ENCODE peak calls at places on chromosomes 6 and 20, in six cellular contexts. D is right cardiac atrium, F is breast epithelium, N is heart right ventricle, E is lower lobe of right lung, O is heart left ventricle. J is an unnamed sample.

GRCh38 chr6:88380083-88380482 is 213.9 kb upstream of the CNR1 start:
- DNase-seq in F (no peak), N (peak; percentile 27), E (peak; percentile 54), D (peak; percentile 61), O (peak; percentile 33), J (peak; percentile 3)

GRCh38 chr6:136063095-136063494 is 187.0 kb downstream of the MTFR2 start:
- DNase-seq in E (no peak), N (no peak), F (no peak), D (no peak), O (no peak), J (no peak)

GRCh38 chr6:130945401-130945919 is 117.6 kb downstream of the EPB41L2 start:
- DNase-seq in N (no peak), E (no peak), F (no peak), O (no peak), D (no peak), J (no peak)

GRCh38 chr6:17473554-17473953 is 80.2 kb downstream of the CAP2 start:
- DNase-seq in E (no peak), O (peak; percentile 29), D (no peak), F (no peak), N (no peak), J (peak; percentile 56)

GRCh38 chr20:51861726-51862466 is 59.6 kb upstream of the SALL4 start:
- DNase-seq in E (no peak), D (no peak), F (no peak), O (no peak), N (no peak), J (no peak)

GRCh38 chr20:37567671-37568588 is 40.3 kb upstream of the BLCAP start:
- DNase-seq in N (no peak), E (no peak), O (no peak), D (no peak), F (no peak), J (no peak)

GRCh38 chr6:164069352-164070022 is 655.0 kb downstream of the QKI start:
- DNase-seq in D (peak; percentile 53), E (no peak), O (peak; percentile 74), N (peak; percentile 75), F (no peak), J (peak; percentile 40)

GRCh38 chr6:2949121-2949520 is 22.2 kb downstream of the SERPINB6 start:
- DNase-seq in N (no peak), D (no peak), E (no peak), O (no peak), F (no peak), J (no peak)

GRCh38 chr6:24721461-24722215 is 2.7 kb upstream of the C6orf62 start:
- DNase-seq in F (no peak), E (no peak), N (peak; percentile 84), O (peak; percentile 91), D (no peak), J (peak; percentile 82)

GRCh38 chr6:130700397-130700796 is 126.8 kb upstream of the SMLR1 start:
- DNase-seq in E (no peak), D (no peak), O (no peak), F (no peak), N (no peak), J (no peak)

GRCh38 chr6:81614292-81614691 is 138.2 kb downstream of the TENT5A start:
- DNase-seq in D (no peak), O (no peak), N (no peak), E (no peak), F (no peak), J (no peak)

GRCh38 chr20:11891081-11891826 is 26.4 kb upstream of the BTBD3 start:
- DNase-seq in D (peak; percentile 65), N (peak; percentile 70), E (peak; percentile 75), O (peak; percentile 72), F (no peak), J (peak; percentile 18)

GRCh38 chr6:107576852-107577251 is 86.9 kb downstream of the SOBP start:
- DNase-seq in E (no peak), N (no peak), D (no peak), F (no peak), O (no peak), J (no peak)

GRCh38 chr6:133623621-133624020 is 265.3 kb upstream of the TCF21 start:
- DNase-seq in E (no peak), O (no peak), N (no peak), D (no peak), F (no peak), J (no peak)

GRCh38 chr20:676967-677366 is 1.4 kb upstream of the SCRT2 start:
- DNase-seq in E (no peak), N (no peak), D (no peak), O (no peak), F (no peak), J (no peak)

GRCh38 chr6:44270526-44271405 is 516 bp downstream of the TMEM151B start:
- DNase-seq in N (no peak), D (no peak), E (no peak), O (no peak), F (no peak), J (no peak)

GRCh38 chr6:32179746-32180405 is 1.7 kb downstream of the RNF5 start:
- DNase-seq in D (no peak), E (no peak), F (no peak), N (no peak), O (no peak), J (no peak)

GRCh38 chr6:53239526-53239925 is 90.9 kb upstream of the GCM1 start:
- DNase-seq in N (no peak), O (no peak), E (no peak), F (no peak), D (no peak), J (no peak)

GRCh38 chr6:169851641-169852503 is 100.5 kb downstream of the ERMARD start:
- DNase-seq in O (no peak), E (no peak), F (peak; percentile 39), D (no peak), N (no peak), J (no peak)

GRCh38 chr20:21832442-21833152 is 127.1 kb downstream of the PAX1 start:
- DNase-seq in O (no peak), F (no peak), E (no peak), D (no peak), N (no peak), J (no peak)

GRCh38 chr6:129750390-129750789 is 40.4 kb upstream of the ARHGAP18 start:
- DNase-seq in E (no peak), D (no peak), O (no peak), N (no peak), F (no peak), J (no peak)

GRCh38 chr6:82080767-82081166 is 166.8 kb downstream of the IBTK start:
- DNase-seq in F (no peak), E (no peak), D (no peak), N (no peak), O (no peak), J (no peak)

GRCh38 chr6:26065952-26066380 is 21.3 kb upstream of the HFE start:
- DNase-seq in F (no peak), O (peak; percentile 47), N (no peak), D (peak; percentile 54), E (no peak), J (peak; percentile 48)

GRCh38 chr6:134984821-134985220 is 34.9 kb upstream of the ALDH8A1 start:
- DNase-seq in O (no peak), D (no peak), N (no peak), F (no peak), E (no peak), J (no peak)

GRCh38 chr20:32521780-32522524 is 63.2 kb downstream of the NOL4L start:
- DNase-seq in N (peak; percentile 71), E (peak; percentile 67), D (peak; percentile 67), O (peak; percentile 67), F (peak; percentile 75), J (no peak)

GRCh38 chr20:32523613-32524218 is 61.4 kb downstream of the NOL4L start:
- DNase-seq in N (no peak), O (peak; percentile 5), D (no peak), F (no peak), E (peak; percentile 13), J (no peak)

GRCh38 chr20:32522525-32522774 is 62.7 kb downstream of the NOL4L start:
- DNase-seq in F (no peak), D (no peak), O (peak; percentile 22), E (peak; percentile 18), N (no peak), J (no peak)

GRCh38 chr20:32524871-32525501 is 60.1 kb downstream of the NOL4L start:
- DNase-seq in E (peak; percentile 68), N (peak; percentile 77), F (peak; percentile 74), D (peak; percentile 79), O (peak; percentile 90), J (peak; percentile 30)

GRCh38 chr20:32522775-32523612 is 62.1 kb downstream of the NOL4L start:
- DNase-seq in E (peak; percentile 31), D (no peak), N (no peak), F (no peak), O (peak; percentile 32), J (no peak)
- H3K4me1 ChIP-seq in E (peaks cover 20% of the 10 kb centered on the region), D (peaks cover 2% of the 10 kb centered on the region), N (peaks cover 54% of the 10 kb centered on the region), F (no peaks in the 10 kb centered on the region), O (no peaks in the 10 kb centered on the region), J (no peaks in the 10 kb centered on the region)

DNA sequence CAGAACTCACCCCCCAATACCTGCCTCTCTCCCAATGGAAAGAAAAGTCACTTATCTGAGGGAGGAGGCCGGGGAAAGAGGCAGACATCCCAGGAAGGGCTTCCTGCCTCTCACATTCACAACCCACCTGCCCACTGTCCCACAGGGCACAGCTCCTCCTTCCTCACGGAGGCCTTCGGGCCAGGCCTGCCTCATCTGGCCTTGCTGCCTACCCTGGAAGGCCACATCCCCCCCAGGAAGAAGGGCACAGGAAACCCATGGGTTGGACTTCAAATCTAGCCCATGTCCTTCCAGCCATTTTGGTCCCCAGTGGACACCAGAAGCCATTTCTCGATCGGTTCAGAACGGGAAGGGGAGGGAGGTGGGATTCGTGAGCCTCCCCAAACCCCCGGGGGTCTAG is 162.0 kb downstream of the PREX1 start:
- DNase-seq in E (no peak), O (no peak), F (no peak), D (no peak), N (no peak), J (no peak)
- H3K4me1 ChIP-seq in E (no peaks in the 10 kb centered on the region), O (no peaks in the 10 kb centered on the region), F (no peaks in the 10 kb centered on the region), D (no peaks in the 10 kb centered on the region), N (peaks cover 19% of the 10 kb centered on the region), J (no peaks in the 10 kb centered on the region)

GRCh38 chr6:296151-297122 is 4.2 kb downstream of the DUSP22 start:
- DNase-seq in F (no peak), E (no peak), D (peak; percentile 35), N (no peak), O (peak; percentile 70), J (no peak)
- H3K4me1 ChIP-seq in F (no peaks in the 10 kb centered on the region), E (peaks cover 60% of the 10 kb centered on the region), D (peaks cover 8% of the 10 kb centered on the region), N (peaks cover 77% of the 10 kb centered on the region), O (no peaks in the 10 kb centered on the region), J (peaks cover 69% of the 10 kb centered on the region)

DNA sequence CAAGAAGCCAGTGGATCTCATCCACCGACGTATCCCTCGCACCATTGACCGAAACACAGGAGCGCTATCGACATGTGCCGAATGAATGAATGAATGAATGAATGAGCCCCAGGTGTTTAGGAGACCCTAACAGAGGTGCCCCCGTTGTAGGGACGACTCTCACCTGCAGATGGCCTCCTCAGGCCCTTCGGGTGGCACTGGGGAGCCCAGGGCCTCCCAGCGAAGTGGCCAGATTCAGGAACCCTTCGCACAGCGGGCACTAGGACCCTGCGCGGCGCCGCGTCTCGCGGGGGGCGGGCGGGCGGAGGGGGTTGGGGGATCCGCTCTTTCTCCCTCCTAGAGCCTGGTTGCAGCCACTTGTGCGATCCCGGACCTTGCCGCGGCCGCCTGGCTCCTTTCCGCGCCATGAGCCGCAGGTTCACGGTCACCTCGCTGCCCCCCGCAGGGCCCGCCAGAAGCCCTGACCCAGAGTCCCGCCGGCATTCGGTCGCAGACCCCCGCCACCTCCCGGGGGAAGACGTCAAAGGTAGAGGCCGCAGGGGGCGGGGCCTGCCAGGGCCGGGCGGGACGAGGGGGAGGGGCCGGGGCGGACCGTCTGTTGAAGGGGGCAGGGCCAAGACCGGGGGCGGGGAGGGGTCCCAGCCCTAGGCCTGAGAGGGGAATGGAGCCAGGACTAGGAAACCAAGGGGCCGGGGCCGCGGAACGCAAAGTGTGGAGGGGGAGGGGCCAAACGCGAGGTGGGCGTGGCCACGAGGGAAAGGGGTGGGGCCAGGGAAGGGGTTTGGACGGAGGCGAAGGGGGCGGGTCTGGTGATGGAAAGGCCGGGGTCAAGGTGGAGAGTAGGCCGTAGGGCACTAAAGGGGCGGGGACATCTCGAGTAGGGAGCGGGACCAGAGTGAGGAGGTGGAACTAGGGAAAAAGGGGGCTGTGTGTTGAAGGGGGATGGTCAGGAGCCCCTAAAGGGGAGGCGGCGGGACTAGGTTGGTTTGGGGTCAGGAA is 7.4 kb upstream of the SLC12A5 start:
- DNase-seq in O (no peak), N (no peak), E (no peak), F (no peak), D (no peak), J (no peak)
- H3K4me1 ChIP-seq in O (no peaks in the 10 kb centered on the region), N (peaks cover 20% of the 10 kb centered on the region), E (peaks cover 20% of the 10 kb centered on the region), F (peaks cover 10% of the 10 kb centered on the region), D (no peaks in the 10 kb centered on the region), J (peaks cover 13% of the 10 kb centered on the region)